ENCODE peak calls at places on chromosomes 3 and 15, in eight cellular contexts. N, S, R, O, V, G, C and P are unnamed samples. For H3K4me1, the result is how much of the 10 kb centered on the place peaks cover.

GRCh38 chr3:44930911-44931310 is 45.1 kb downstream of the ZDHHC3 start:
- DNase-seq in O (no peak), R (no peak), N (no peak), G (no peak), V (no peak), C (no peak), S (no peak), P (no peak)

GRCh38 chr15:37112171-37112570 is 11.8 kb upstream of the MEIS2 start:
- DNase-seq in R (no peak), N (no peak), C (no peak), S (no peak), G (no peak), V (no peak), O (no peak), P (peak)

GRCh38 chr3:118801899-118802298 is 232.7 kb downstream of the IGSF11 start:
- DNase-seq in V (no peak), S (peak), O (no peak), C (no peak), G (no peak), R (no peak), N (no peak), P (no peak)

GRCh38 chr3:146036289-146036688 is 124.7 kb downstream of the PLOD2 start:
- DNase-seq in N (no peak), V (no peak), O (no peak), S (no peak), G (no peak), R (no peak), C (no peak), P (no peak)

GRCh38 chr3:62241279-62241678 is 132.1 kb downstream of the FEZF2 start:
- DNase-seq in N (no peak), G (no peak), R (no peak), V (no peak), S (no peak), C (no peak), O (no peak), P (no peak)

GRCh38 chr3:33134026-33134625 is 20.3 kb downstream of the CRTAP start:
- DNase-seq in C (no peak), O (no peak), R (no peak), N (no peak), S (no peak), V (peak), G (no peak), P (no peak)

GRCh38 chr15:63497642-63498100 is 6.7 kb upstream of the USP3 start:
- DNase-seq in R (no peak), V (no peak), C (no peak), N (no peak), G (peak), O (no peak), S (peak), P (peak)

GRCh38 chr3:8509961-8510360 is 8.3 kb downstream of the LMCD1 start:
- DNase-seq in C (peak), R (peak), G (no peak), O (no peak), N (no peak), V (peak), S (no peak), P (no peak)

GRCh38 chr15:63114465-63114864 is 7.2 kb upstream of the LACTB start:
- DNase-seq in S (no peak), N (no peak), G (no peak), R (no peak), C (no peak), V (no peak), O (no peak), P (no peak)

GRCh38 chr3:49630784-49631183 is 43.4 kb upstream of the APEH start:
- DNase-seq in O (no peak), R (no peak), C (no peak), N (no peak), G (no peak), S (no peak), V (no peak), P (no peak)

GRCh38 chr15:92915766-92916435 is 15.8 kb downstream of the CHD2 start:
- DNase-seq in C (no peak), G (no peak), V (no peak), N (no peak), O (peak), S (no peak), R (no peak), P (no peak)

GRCh38 chr15:92910451-92910850 is 10.3 kb downstream of the CHD2 start:
- DNase-seq in C (no peak), O (no peak), V (no peak), G (no peak), N (no peak), S (no peak), R (no peak), P (no peak)

GRCh38 chr15:92917606-92918407 is 17.7 kb downstream of the CHD2 start:
- DNase-seq in C (peak), G (peak), R (peak), V (peak), N (peak), O (peak), S (peak), P (peak)

GRCh38 chr15:92914103-92914499 is 14.0 kb downstream of the CHD2 start:
- DNase-seq in S (no peak), V (no peak), R (no peak), C (no peak), N (no peak), G (no peak), O (peak), P (no peak)

DNA sequence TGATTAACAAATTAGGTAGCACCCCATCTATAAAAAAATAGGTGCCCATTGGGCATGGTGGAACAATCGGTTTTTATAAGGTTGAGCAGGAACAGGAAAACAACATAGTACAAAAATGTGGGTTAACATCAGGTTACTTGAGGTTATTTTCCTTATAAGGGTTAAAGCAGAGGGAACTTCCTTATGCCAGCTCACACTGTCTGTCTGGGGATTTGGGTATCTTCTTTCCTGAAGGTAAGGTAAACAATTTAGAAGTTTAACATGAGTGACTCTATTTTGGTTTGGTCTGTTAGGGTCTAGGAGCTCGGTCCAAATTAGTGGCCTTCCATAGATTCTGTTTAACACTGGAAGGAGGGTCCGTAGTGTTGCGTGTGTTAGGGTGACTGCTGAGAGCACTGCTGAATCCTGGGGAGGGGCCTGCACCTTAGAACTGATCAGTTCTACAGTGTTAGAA is 14.7 kb downstream of the CHD2 start:
- DNase-seq in S (no peak), O (no peak), C (no peak), G (no peak), R (no peak), N (no peak), V (peak), P (peak)
- H3K4me3 ChIP-seq in S (peak), O (no peak), C (no peak), G (peak), R (no peak), N (no peak), V (no peak), P (no peak)

DNA sequence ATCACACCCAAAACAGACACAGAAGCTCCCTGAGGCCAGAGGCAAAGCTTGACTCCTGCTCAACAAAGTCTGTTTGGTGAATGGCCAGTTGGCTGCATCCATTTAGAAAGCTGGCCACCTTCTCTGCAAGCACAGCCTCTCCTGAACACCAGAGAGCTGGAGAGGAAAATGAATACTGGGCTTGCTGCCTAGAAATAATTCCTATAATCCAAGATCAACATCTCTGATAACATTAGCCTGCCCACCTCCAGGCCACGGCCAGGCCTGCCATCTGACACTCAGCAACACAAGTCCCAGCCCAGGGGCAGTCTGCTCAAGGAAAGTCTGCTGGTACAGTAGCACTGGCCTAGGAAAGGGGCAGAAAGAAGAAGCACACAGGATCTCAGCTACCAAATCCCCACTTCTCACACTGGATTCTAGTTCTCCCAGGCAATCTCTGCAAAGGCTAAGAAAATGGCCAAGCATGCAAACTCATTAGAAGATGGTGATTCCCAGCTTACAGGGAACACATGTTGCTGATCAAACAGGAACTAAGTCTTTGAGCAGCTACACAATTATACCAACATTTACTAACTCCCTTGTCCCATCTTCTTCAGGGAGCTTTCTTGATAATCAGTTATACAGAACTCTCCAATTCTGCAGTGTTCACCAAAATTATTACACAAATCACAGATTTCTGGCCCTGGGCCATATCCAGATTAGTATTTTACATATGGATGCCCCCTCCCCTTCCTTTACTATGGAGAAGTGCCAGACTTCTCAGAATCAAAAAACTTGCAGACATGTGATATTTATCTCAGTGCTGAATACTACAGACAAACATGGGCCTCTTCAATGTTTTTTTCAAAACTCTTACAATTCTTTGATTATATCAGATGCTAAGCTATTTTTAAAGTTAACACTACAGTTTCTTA is 9.9 kb downstream of the TBC1D2B start:
- DNase-seq in N (no peak), O (no peak), S (peak), G (no peak), C (no peak), V (no peak), R (no peak), P (no peak)
- H3K4me1 ChIP-seq in N (under half), O (under half), S (half or more), G (half or more), C (under half), V (under half), R (half or more), P (under half)

GRCh38 chr3:29694783-29695182 is 413.9 kb downstream of the RBMS3 start:
- DNase-seq in O (peak), S (no peak), N (no peak), C (peak), V (peak), G (no peak), R (peak), P (no peak)

GRCh38 chr3:29694331-29694730 is 413.5 kb downstream of the RBMS3 start:
- DNase-seq in C (no peak), O (no peak), S (no peak), G (no peak), V (no peak), R (no peak), N (no peak), P (no peak)

GRCh38 chr3:29695201-29695904 is 414.5 kb downstream of the RBMS3 start:
- DNase-seq in V (peak), G (no peak), O (no peak), C (no peak), S (no peak), R (peak), N (no peak), P (no peak)

GRCh38 chr3:29696311-29696710 is 415.4 kb downstream of the RBMS3 start:
- DNase-seq in N (no peak), C (no peak), O (no peak), V (no peak), G (no peak), R (no peak), S (no peak), P (no peak)

GRCh38 chr3:29695905-29696238 is 415.0 kb downstream of the RBMS3 start:
- DNase-seq in C (no peak), N (no peak), S (no peak), O (no peak), V (no peak), R (no peak), G (no peak), P (no peak)
- H3K27ac ChIP-seq in C (peak), N (peak), S (no peak), O (no peak), V (peak), R (peak), G (no peak), P (no peak)

GRCh38 chr15:89136818-89137772 is 48.8 kb downstream of the ABHD2 start:
- DNase-seq in C (no peak), O (no peak), R (peak), G (no peak), V (no peak), N (no peak), S (no peak), P (no peak)
- H3K4me3 ChIP-seq in C (no peak), O (no peak), R (no peak), G (no peak), V (no peak), N (no peak), S (no peak), P (no peak)

GRCh38 chr3:42262525-42262924 is 3.5 kb downstream of the CCK start:
- DNase-seq in C (peak), R (peak), G (no peak), V (peak), S (no peak), O (peak), N (no peak), P (no peak)

GRCh38 chr3:42256135-42256819 is 9.7 kb downstream of the CCK start:
- DNase-seq in R (peak), G (no peak), N (no peak), V (peak), O (no peak), C (peak), S (no peak), P (peak)

GRCh38 chr3:42254566-42254965 is 11.4 kb downstream of the CCK start:
- DNase-seq in O (peak), C (no peak), R (no peak), V (no peak), N (no peak), G (no peak), S (no peak), P (no peak)

DNA sequence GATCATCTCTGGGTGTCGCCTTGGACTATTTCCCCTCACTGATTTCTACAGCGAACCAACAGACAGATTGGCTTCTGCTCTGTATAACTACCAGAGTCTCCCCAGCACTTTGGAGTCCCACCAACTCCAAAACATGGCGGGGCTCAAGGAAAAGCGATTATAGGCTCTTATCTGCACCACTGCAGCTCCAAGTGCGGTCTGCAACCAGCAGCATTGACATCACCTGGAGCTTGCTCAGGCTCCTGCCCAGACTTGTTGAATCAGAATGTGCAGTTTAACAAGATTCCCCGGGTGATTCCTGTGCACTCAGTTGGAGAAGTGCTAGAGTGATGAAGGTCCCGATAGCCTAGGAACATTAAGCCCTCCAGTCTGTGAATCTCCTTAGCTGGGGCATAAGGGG is 9.0 kb downstream of the CCK start:
- DNase-seq in S (no peak), V (peak), N (no peak), R (no peak), C (no peak), G (no peak), O (no peak), P (no peak)
- H3K4me1 ChIP-seq in S (under half), V (under half), N (under half), R (under half), C (under half), G (under half), O (under half), P (under half)

GRCh38 chr15:83694538-83694937 is 40.6 kb downstream of the ADAMTSL3 start:
- DNase-seq in C (no peak), R (no peak), G (no peak), S (no peak), O (peak), V (no peak), N (no peak), P (no peak)
- H3K27ac ChIP-seq in C (no peak), R (no peak), G (no peak), S (no peak), O (no peak), V (no peak), N (peak), P (no peak)